ENCODE peak calls at places on chromosome 5, in seven cellular contexts. G, Q, F, A, J, P and K are unnamed samples.

GRCh38 chr5:42680035-42680434 is 76.6 kb upstream of the CCDC152 start:
- DNase-seq in G (no peak), Q (no peak), F (no peak), A (no peak), J (no peak), P (no peak), K (no peak)

GRCh38 chr5:67133781-67134180 is 62.8 kb downstream of the CD180 start:
- DNase-seq in G (no peak), Q (no peak), F (no peak), A (no peak), J (no peak), P (no peak), K (no peak)

GRCh38 chr5:91556-92263 is at the start of gene PLEKHG4B:
- DNase-seq in G (peak), Q (peak), F (peak), A (no peak), J (peak), P (no peak), K (no peak)

GRCh38 chr5:9343146-9343850 is 202.6 kb downstream of the SEMA5A start:
- DNase-seq in G (no peak), Q (no peak), F (no peak), A (no peak), J (no peak), P (no peak), K (no peak)

GRCh38 chr5:1886634-1887399 is 4.1 kb upstream of the IRX4 start:
- DNase-seq in G (no peak), Q (peak), F (no peak), A (no peak), J (no peak), P (no peak), K (no peak)

GRCh38 chr5:154461531-154461930 is 15.7 kb downstream of the SAP30L start:
- DNase-seq in G (no peak), Q (no peak), F (no peak), A (no peak), J (no peak), P (no peak), K (no peak)

GRCh38 chr5:128684951-128685350 is 146.9 kb upstream of the FBN2 start:
- DNase-seq in G (no peak), Q (no peak), F (no peak), A (no peak), J (no peak), P (no peak), K (no peak)

GRCh38 chr5:848671-849111 is 2.1 kb downstream of the ZDHHC11 start:
- DNase-seq in G (no peak), Q (peak), F (no peak), A (peak), J (no peak), P (no peak), K (no peak)

GRCh38 chr5:116502097-116502496 is 72.5 kb downstream of the SEMA6A start:
- DNase-seq in G (no peak), Q (no peak), F (no peak), A (no peak), J (no peak), P (no peak), K (no peak)

GRCh38 chr5:149162401-149163084 is 21.2 kb downstream of the ABLIM3 start:
- DNase-seq in G (no peak), Q (no peak), F (no peak), A (no peak), J (no peak), P (no peak), K (no peak)

GRCh38 chr5:109837226-109837861 is 147.6 kb downstream of the MAN2A1 start:
- DNase-seq in G (no peak), Q (no peak), F (no peak), A (no peak), J (no peak), P (no peak), K (no peak)

GRCh38 chr5:141617128-141617527 is 1.7 kb downstream of the DIAPH1 start:
- DNase-seq in G (no peak), Q (no peak), F (no peak), A (no peak), J (no peak), P (no peak), K (no peak)

GRCh38 chr5:73104326-73104725 is 16.0 kb upstream of the TMEM171 start:
- DNase-seq in G (no peak), Q (no peak), F (no peak), A (no peak), J (no peak), P (no peak), K (no peak)

GRCh38 chr5:139653616-139654015 is 5.5 kb downstream of the CXXC5 start:
- DNase-seq in G (no peak), Q (no peak), F (no peak), A (no peak), J (no peak), P (no peak), K (no peak)

GRCh38 chr5:1555011-1555807 is 31.4 kb upstream of the LPCAT1 start:
- DNase-seq in G (peak), Q (no peak), F (no peak), A (no peak), J (no peak), P (peak), K (no peak)

GRCh38 chr5:103450333-103451061 is 112.1 kb downstream of the NUDT12 start:
- DNase-seq in G (no peak), Q (no peak), F (no peak), A (no peak), J (no peak), P (no peak), K (no peak)

DNA sequence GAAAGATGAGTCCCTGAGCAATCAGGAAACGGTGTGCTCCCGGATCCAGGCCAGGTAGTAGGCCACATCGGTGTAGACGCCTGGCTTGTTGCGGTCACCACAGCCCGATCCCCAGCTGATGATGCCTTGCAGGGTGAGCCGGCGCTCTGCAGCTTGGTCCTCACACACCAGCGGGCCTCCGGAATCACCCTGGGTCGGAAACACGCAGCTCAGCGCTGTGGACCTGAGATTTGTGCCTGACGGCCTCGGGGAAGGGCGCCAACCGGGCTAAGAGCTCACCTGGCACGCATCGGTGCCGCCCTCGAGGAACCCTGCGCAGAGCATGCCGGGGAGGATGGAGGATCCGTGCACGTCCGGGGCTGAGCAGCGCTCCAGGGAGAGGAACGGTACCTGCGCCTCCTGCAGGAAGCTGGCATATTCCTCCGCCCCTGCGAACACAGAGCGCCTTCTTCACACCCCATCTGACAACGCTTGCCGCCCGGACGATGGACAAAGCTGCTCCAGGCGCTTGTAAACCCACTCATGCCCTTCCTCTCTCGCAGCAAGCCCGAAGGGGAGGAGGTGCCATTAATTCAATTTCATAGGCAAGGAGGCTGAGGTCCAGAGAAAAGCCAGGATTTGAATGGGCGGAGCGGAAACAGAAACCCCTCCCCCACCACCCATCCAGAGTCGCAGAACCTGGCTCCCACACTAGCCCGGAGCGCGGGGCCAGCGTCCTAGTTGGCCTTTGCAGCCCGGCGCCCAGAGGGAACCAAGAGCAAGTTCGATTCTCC is 2.0 kb upstream of the PFN3 start:
- DNase-seq in G (peak), Q (peak), F (peak), A (no peak), J (peak), P (peak), K (peak)
- TF ChIP-seq POLR2A in G (no peak), Q (no peak), F (no peak), A (no peak), J (no peak), P (no peak), K (no peak)

GRCh38 chr5:177495243-177496060 is 2.0 kb downstream of the PDLIM7 start:
- DNase-seq in G (peak), Q (peak), F (no peak), A (no peak), J (peak), P (peak), K (peak)
- TF ChIP-seq POLR2A in G (no peak), Q (no peak), F (no peak), A (no peak), J (peak), P (peak), K (no peak)

GRCh38 chr5:179901462-179901861 is 6.2 kb downstream of the TBC1D9B start:
- DNase-seq in G (no peak), Q (no peak), F (no peak), A (no peak), J (no peak), P (no peak), K (no peak)

GRCh38 chr5:179900707-179901106 is 7.0 kb downstream of the TBC1D9B start:
- DNase-seq in G (no peak), Q (no peak), F (no peak), A (no peak), J (no peak), P (no peak), K (no peak)

GRCh38 chr5:179900206-179900605 is 7.5 kb downstream of the TBC1D9B start:
- DNase-seq in G (no peak), Q (no peak), F (no peak), A (no peak), J (no peak), P (no peak), K (no peak)

GRCh38 chr5:179902763-179903158 is 4.9 kb downstream of the TBC1D9B start:
- DNase-seq in G (no peak), Q (no peak), F (no peak), A (no peak), J (no peak), P (no peak), K (no peak)

DNA sequence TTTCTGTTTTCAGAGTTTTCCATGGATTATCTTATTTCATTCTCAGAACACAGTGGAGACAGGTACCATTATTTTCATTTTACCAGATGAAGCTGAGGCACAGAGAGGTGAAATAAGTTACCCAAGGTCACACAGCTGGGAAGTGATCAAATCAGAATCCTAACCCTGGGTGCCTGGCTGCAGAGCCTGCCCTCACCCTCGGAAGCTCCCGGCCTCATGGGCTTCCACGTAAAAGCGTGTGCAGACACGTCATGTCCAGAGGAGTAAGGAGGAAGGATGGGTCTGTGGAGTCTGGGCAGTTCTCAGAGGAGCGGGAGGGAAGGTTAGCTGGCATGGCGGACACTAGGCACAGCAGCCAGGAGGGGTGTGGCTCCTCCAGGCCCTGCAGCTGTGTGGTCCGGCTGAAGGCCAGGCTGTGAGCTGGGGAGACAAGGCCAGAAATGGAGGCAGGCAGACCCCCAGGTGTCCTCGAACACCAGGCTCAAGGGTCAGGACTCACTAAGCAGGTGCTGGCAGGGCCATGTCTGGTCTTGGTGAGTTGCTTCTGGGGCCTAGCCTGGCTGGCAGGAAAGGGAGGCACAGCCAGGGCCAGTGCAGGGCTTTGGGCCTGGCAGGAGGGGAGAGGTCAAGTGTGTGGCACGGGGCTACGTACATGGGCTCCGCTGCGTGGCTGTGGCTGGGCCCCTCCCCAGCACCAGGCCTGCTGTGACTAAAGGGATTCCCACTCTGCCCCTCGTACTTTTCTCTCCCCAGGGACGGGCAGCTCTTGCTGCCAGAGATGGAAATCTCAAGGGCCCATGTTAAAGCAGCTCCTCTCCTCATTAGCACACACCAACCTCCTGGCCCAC is 5.6 kb downstream of the TBC1D9B start:
- DNase-seq in G (no peak), Q (no peak), F (no peak), A (no peak), J (no peak), P (no peak), K (no peak)
- TF ChIP-seq POLR2A in G (no peak), Q (no peak), F (no peak), A (no peak), J (no peak), P (no peak), K (no peak)

GRCh38 chr5:181207214-181207959 is 2.4 kb upstream of the TRIM7 start:
- DNase-seq in G (peak), Q (peak), F (no peak), A (peak), J (no peak), P (peak), K (peak)
- TF ChIP-seq POLR2A in G (no peak), Q (no peak), F (no peak), A (no peak), J (no peak), P (no peak), K (no peak)

GRCh38 chr5:89064054-89064453 is 181.1 kb upstream of the MEF2C start:
- DNase-seq in G (no peak), Q (no peak), F (no peak), A (no peak), J (no peak), P (no peak), K (no peak)

GRCh38 chr5:89069591-89069990 is 186.6 kb upstream of the MEF2C start:
- DNase-seq in G (no peak), Q (no peak), F (no peak), A (no peak), J (no peak), P (no peak), K (no peak)

GRCh38 chr5:89067362-89067761 is 184.4 kb upstream of the MEF2C start:
- DNase-seq in G (no peak), Q (no peak), F (no peak), A (no peak), J (no peak), P (no peak), K (no peak)

GRCh38 chr5:89064691-89065207 is 181.8 kb upstream of the MEF2C start:
- DNase-seq in G (no peak), Q (no peak), F (no peak), A (no peak), J (no peak), P (no peak), K (no peak)

DNA sequence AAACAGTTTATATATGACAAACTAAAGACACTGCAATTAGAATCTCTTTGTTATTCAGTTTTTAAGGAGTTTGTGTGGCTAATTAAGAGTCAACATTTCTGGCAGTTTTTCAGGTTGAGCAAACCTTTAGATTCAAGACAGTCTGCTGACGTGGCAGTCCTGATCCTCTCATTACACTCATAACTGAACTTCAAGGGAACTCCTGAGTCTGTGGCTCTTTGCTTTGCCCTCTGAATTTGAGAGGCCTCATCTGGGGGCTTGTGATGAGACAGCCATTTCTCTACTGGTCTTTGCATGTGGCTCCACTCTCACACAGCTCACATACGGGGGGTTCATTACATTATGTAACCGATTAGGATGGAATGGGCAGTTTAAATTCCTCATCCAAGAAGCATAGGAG is 182.9 kb upstream of the MEF2C start:
- DNase-seq in G (no peak), Q (no peak), F (no peak), A (no peak), J (no peak), P (no peak), K (no peak)
- TF ChIP-seq POLR2A in G (no peak), Q (no peak), F (no peak), A (no peak), J (no peak), P (no peak), K (no peak)

GRCh38 chr5:178153530-178154340 is at the start of gene NHP2:
- DNase-seq in G (peak), Q (peak), F (peak), A (peak), J (peak), P (peak), K (peak)
- TF ChIP-seq POLR2A in G (peak), Q (no peak), F (peak), A (peak), J (peak), P (peak), K (no peak)

DNA sequence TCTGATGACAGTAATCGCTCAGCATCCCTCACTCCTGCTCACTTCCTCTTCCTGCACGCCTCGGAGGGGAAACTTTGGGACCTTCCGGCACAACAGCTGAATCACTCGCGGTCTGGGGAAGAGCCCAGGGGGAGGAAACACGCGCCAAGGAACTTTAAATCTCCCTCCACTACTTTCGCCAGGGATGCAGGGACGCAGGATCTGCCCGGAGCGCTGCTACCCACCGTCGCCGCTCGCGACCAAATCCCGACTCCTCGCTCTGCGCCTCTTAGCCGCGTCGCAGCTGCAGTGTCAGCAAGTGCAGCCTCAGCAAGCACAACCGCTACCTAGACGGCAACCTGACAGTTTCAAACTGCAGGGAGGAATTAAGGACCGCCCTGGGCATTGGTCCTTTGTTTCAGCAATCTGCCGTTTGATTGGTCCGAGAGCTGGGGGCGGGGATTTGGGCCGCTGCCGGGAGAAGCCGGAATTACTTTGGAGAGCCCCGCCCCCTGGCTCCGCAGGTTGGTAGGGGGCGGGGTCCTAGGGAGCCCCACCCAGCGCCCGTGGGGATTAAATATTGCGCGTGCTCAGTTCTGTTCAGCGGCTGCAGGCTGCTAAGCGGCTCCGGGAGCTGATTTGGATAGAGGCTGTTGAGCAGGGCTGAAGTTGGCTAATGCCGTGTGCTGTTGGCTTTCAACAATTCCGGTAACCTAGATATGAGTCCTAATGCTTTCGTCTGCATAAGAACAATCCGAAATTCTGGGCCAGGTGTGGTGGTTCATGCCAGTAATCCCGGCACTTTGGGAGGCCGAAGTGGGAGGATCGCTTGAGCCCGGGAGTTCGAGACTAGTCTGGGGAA is at the start of gene POC5:
- DNase-seq in G (peak), Q (peak), F (peak), A (peak), J (peak), P (peak), K (peak)
- TF ChIP-seq POLR2A in G (peak), Q (no peak), F (peak), A (peak), J (peak), P (peak), K (no peak)

DNA sequence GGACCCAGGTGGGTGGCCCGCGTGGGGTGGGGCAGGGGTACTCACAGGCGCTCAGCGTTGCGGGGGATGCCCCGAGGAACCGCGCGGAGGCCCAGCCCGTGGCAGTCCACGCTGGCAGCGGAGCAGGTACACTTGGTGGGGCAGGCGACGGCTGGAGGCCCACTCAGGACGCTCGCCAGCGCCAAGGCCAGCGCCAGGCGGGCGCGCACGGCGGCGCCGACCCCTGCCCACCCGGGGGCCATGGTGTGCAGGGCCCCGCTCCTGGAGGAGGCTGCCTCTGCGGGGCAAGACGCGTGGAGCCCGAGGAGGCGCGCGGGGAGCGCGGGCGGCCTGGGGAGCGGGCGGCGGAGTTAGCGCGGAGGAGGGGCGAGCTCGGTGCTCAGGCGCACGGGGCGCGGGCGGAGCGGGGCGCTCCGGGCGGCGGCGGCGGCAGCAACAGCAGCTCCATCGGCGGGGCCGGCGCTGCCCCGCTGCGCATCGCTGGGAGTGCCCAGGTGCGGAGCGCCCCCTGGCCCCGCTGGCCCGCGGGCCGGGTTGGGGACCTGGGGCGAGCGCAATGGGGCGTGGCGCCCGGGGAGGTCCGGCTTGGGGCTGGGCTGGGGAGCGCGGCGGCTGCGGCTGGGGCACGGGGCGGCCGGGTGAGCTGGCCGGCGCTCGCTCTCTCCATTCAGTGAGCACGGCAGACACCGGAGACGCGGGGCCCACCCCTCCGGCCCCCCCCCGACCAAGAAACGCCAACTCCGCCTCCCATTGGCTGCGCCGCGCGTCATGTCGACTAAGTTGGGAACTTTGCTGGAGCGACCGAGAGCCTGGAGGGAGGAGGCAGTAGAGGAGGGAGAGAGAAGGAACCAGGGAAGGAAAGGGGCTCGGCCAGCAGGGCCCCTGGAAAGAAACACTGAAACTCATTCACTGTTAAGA is at the start of gene SLIT3:
- DNase-seq in G (peak), Q (peak), F (peak), A (no peak), J (peak), P (peak), K (peak)
- TF ChIP-seq POLR2A in G (no peak), Q (no peak), F (no peak), A (no peak), J (no peak), P (no peak), K (no peak)